ENCODE peak calls at places on chromosome 17, in seven cellular contexts. L, K, V, O, Z, R and J are unnamed samples.

GRCh38 chr17:39668141-39668924 is at the start of gene PNMT:
- DNase-seq in L (no peak), K (peak), V (peak), O (peak), Z (peak), R (peak), J (peak)

GRCh38 chr17:57902800-57903759 is 52.1 kb downstream of the CUEDC1 start:
- DNase-seq in L (peak), K (peak), V (peak), O (no peak), Z (peak), R (peak), J (no peak)

GRCh38 chr17:15921640-15922039 is 23.3 kb upstream of the ADORA2B start:
- DNase-seq in L (no peak), K (no peak), V (no peak), O (no peak), Z (no peak), R (no peak), J (no peak)

GRCh38 chr17:32461853-32462617 is 17.7 kb downstream of the PSMD11 start:
- DNase-seq in L (peak), K (peak), V (no peak), O (peak), Z (no peak), R (peak), J (peak)

GRCh38 chr17:62963296-62963695 is 2.7 kb upstream of the TANC2 start:
- DNase-seq in L (peak), K (peak), V (no peak), O (no peak), Z (no peak), R (peak), J (no peak)

GRCh38 chr17:79294459-79295071 is 219.9 kb downstream of the ENGASE start:
- DNase-seq in L (no peak), K (peak), V (peak), O (no peak), Z (peak), R (peak), J (peak)

GRCh38 chr17:78349831-78350631 is 9.8 kb downstream of the SOCS3 start:
- DNase-seq in L (no peak), K (no peak), V (no peak), O (no peak), Z (no peak), R (no peak), J (no peak)

GRCh38 chr17:39929657-39930407 is 2.3 kb downstream of the LRRC3C start:
- DNase-seq in L (peak), K (peak), V (no peak), O (no peak), Z (no peak), R (peak), J (no peak)

GRCh38 chr17:3843935-3844516 is 2.0 kb downstream of the NCBP3 start:
- DNase-seq in L (peak), K (peak), V (no peak), O (peak), Z (no peak), R (peak), J (peak)

GRCh38 chr17:45046536-45047125 is 4.8 kb downstream of the DCAKD start:
- DNase-seq in L (peak), K (peak), V (no peak), O (no peak), Z (no peak), R (no peak), J (no peak)

GRCh38 chr17:44767493-44767892 is 8.7 kb downstream of the ADAM11 start:
- DNase-seq in L (no peak), K (no peak), V (no peak), O (no peak), Z (no peak), R (no peak), J (no peak)

GRCh38 chr17:75487351-75488070 is 27.8 kb downstream of the CASKIN2 start:
- DNase-seq in L (no peak), K (no peak), V (peak), O (no peak), Z (no peak), R (no peak), J (no peak)

GRCh38 chr17:29572691-29573557 is 4.4 kb downstream of the TP53I13 start:
- DNase-seq in L (peak), K (peak), V (peak), O (peak), Z (peak), R (peak), J (peak)

GRCh38 chr17:3763777-3764170 is 37.2 kb downstream of the ITGAE start:
- DNase-seq in L (no peak), K (no peak), V (no peak), O (no peak), Z (no peak), R (no peak), J (no peak)

GRCh38 chr17:743139-743538 is 8.9 kb downstream of the GEMIN4 start:
- DNase-seq in L (no peak), K (no peak), V (no peak), O (no peak), Z (no peak), R (no peak), J (no peak)

GRCh38 chr17:12952012-12952411 is 65.8 kb downstream of the ELAC2 start:
- DNase-seq in L (no peak), K (no peak), V (no peak), O (no peak), Z (no peak), R (no peak), J (no peak)

GRCh38 chr17:5485270-5486205 is at the start of gene DERL2:
- DNase-seq in L (peak), K (peak), V (no peak), O (no peak), Z (no peak), R (peak), J (no peak)

GRCh38 chr17:21358682-21359482 is 17.3 kb upstream of the KCNJ12 start:
- DNase-seq in L (peak), K (no peak), V (no peak), O (no peak), Z (peak), R (no peak), J (no peak)

GRCh38 chr17:83203472-83204221 is 124.2 kb downstream of the METRNL start:
- DNase-seq in L (no peak), K (peak), V (peak), O (peak), Z (peak), R (no peak), J (no peak)

GRCh38 chr17:80132906-80133625 is 13.9 kb downstream of the EIF4A3 start:
- DNase-seq in L (no peak), K (no peak), V (no peak), O (no peak), Z (no peak), R (no peak), J (no peak)

GRCh38 chr17:3965123-3965800 is 1.0 kb upstream of the ATP2A3 start:
- DNase-seq in L (no peak), K (peak), V (no peak), O (peak), Z (peak), R (no peak), J (peak)

GRCh38 chr17:7476951-7477350 is 2.5 kb downstream of the ZBTB4 start:
- DNase-seq in L (no peak), K (no peak), V (no peak), O (no peak), Z (no peak), R (no peak), J (no peak)

GRCh38 chr17:7479139-7479388 is 367 bp downstream of the ZBTB4 start:
- DNase-seq in L (no peak), K (no peak), V (no peak), O (no peak), Z (no peak), R (no peak), J (no peak)

GRCh38 chr17:7478276-7479138 is 924 bp downstream of the ZBTB4 start:
- DNase-seq in L (peak), K (peak), V (peak), O (peak), Z (peak), R (peak), J (peak)

GRCh38 chr17:7477392-7478275 is 1.8 kb downstream of the ZBTB4 start:
- DNase-seq in L (peak), K (peak), V (peak), O (no peak), Z (no peak), R (peak), J (peak)

DNA sequence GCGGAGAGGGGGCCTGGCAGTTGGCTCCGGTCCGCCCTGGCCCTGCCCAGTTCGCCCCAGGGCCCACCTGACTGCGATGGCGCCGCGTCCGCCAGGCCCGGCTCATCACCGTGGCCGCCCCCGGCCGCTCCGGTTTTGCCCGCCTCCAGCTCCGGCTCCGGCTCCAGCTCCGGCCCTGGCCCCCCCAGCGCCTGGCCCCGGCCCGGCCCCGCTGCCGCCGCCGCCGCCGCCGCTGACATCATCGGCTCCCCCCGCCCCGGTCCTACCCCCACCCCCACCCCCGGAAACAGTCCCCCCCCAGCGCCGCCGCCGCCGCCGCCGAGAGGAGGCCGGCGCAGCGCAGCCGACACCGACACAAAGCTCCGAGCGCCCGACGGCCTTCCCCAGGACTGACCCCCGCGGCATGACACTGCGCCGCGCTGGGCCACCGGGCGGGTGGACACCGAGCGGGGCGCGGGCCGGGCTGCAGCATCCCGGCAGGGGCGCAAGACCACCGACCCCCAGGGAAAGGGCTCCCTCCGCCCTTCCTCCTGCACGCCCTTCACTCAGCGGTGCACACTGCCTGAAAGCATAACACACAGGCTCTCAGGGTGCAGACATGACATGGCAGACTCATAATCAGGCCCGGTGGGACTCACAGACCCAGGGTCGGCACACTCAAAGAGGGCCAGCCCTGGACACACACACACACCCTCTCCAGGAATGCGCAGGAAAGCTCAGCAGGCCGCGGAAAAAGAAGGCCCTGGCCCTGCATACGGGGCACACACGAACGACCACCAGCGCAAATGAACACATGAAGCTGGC is at the start of gene ZBTB4:
- DNase-seq in L (peak), K (peak), V (peak), O (peak), Z (peak), R (peak), J (peak)
- TF ChIP-seq CTCF in L (no peak), K (no peak), V (no peak), O (no peak), Z (no peak), R (no peak), J (no peak)

DNA sequence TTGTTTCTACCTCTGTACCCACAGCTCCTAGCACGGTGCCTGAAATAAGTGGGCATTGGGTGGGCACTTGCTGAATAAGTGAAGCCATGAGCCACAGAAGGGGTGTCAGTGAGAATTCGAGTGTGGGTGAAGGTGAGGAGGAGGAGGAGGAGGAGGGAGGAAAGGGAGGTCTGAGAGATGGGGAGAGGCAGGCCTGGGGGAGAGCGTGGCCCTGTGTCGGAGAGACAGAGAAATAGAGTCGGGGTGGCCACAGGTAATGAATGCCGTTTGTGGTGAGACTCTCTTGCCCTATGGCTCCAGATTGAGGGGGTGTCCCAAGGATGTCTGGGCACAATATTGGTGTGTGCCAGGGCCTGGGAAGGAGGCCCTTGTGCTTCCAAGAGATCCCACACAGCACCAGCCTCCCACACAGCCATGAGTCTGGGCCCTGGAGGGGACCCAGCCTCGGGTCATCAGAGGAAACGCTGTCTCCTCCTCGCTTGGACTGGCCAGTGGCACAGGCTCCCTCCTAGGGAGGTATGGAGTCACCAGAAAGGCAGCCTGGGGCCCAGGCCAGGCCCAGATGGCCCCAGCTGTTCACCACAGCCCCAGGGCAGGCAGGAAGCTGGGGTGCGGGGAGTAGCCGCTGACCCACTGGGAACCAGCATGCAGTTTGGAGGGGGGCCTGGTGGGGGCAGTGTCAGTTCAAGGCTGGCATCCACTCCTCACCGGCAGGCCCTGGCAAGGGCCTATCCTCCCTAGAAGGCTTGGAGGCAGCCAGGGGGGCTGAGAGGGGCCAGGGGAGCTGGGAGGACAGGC is 49.0 kb downstream of the SDK2 start:
- DNase-seq in L (no peak), K (peak), V (no peak), O (peak), Z (peak), R (no peak), J (peak)
- TF ChIP-seq CTCF in L (no peak), K (peak), V (peak), O (peak), Z (peak), R (peak), J (peak)

DNA sequence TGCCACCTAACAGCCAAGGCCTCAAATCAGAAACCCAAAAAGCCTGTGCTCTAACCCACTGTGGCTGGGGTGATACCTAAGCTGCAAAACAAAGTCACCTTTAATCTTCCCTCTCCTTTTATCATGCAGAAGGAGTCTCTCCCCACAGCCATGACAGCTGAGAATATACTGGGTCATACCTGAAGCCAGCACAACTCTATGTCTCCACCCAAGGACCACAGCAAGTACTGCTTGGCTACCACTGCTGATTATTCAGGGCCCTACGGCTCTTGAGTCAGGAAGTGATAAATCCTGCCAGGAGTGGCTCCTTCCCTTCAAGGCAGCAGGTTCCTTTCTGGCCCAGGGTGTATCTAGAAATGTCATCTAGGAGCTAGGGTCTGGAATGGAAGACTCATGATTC is 151.5 kb upstream of the TOM1L1 start:
- DNase-seq in L (no peak), K (no peak), V (no peak), O (peak), Z (no peak), R (no peak), J (no peak)
- TF ChIP-seq CTCF in L (no peak), K (no peak), V (no peak), O (peak), Z (no peak), R (no peak), J (no peak)

DNA sequence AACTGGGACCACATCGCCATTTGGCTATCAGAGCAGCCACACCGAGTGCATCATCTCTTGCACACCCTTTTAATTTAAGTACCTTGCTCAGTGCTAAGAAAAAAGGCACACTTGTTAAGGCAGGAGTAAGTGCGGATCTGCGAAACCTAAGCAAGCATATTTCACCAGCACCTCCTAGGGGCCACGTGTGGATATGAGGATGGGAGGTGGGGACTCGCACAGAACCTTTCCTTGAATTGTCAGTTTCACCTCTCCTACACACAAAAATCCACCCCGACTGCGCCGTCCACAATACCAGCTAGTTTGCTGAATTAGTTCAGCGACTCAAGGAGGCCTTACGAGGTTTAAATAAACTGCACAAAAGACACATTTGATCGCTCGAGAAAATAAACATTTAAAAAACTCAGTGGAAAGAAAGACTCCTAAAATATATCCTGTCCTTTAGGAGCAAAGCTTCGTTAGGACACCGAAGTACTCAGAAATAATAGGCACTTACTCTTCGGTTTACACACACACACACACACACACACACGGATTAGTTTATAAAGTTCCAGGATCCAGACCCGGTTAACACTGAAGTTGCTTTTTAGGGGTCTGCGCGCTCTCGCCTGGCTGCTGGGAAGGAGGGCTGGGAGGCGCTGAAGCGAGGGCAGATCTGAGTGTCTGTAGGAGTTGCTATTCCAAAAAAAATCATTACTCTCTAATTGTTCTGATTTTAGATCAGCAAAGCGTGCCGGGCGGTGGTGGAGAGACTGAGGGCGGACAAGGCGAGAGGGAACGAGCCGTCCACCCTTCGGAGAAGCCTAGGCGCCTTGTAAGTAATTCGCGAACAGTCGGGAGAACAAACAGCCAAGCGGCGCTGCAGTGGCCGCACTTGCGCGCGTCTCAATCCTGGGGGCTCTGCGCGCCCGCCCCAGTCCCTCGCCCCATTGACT is 1.0 kb upstream of the KCNJ2 start:
- DNase-seq in L (no peak), K (peak), V (peak), O (peak), Z (peak), R (peak), J (peak)
- TF ChIP-seq CTCF in L (peak), K (peak), V (peak), O (peak), Z (peak), R (peak), J (peak)

GRCh38 chr17:60161598-60162330 is 12.0 kb downstream of the CA4 start:
- DNase-seq in L (no peak), K (no peak), V (no peak), O (no peak), Z (no peak), R (no peak), J (peak)

GRCh38 chr17:60164164-60164563 is 14.4 kb downstream of the CA4 start:
- DNase-seq in L (no peak), K (no peak), V (no peak), O (no peak), Z (no peak), R (no peak), J (no peak)

GRCh38 chr17:60165223-60165622 is 15.4 kb downstream of the CA4 start:
- DNase-seq in L (no peak), K (no peak), V (no peak), O (no peak), Z (no peak), R (no peak), J (no peak)

GRCh38 chr17:60164697-60165096 is 14.9 kb downstream of the CA4 start:
- DNase-seq in L (no peak), K (no peak), V (no peak), O (no peak), Z (no peak), R (no peak), J (no peak)

GRCh38 chr17:60163108-60163784 is 13.5 kb downstream of the CA4 start:
- DNase-seq in L (no peak), K (no peak), V (no peak), O (peak), Z (peak), R (no peak), J (no peak)
- TF ChIP-seq CTCF in L (peak), K (no peak), V (no peak), O (peak), Z (no peak), R (no peak), J (no peak)

DNA sequence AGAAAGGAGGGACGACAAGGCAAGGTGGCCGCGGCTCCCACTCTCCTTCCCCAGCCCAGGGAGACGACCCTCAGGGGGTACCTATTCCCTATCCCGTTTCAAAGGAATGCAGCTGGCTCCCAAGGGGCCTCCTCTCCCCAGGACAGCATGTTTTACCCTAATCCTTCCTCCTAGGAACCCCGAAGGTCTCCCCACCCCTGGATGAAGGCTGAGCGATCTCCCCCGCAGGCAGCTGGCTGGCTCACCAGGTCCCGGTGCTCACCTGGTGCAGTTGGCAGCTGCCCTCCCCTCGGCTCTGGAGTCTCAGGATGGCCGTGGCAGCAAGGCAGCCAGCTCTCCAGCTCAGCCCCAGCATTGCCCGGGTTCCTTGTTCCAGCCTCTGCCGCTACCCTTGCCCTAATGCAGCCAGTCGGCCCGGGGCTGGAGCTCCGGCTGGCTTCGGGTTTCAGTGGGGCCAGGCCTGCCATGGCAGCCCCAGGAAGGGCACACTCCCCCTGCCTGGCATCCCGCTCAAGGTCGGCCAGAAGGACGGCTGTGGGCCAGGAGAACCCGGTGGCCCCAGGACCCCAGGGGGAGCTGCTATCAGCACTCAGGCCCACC is 4.6 kb downstream of the CLUH start:
- DNase-seq in L (no peak), K (no peak), V (peak), O (no peak), Z (no peak), R (no peak), J (no peak)
- TF ChIP-seq CTCF in L (no peak), K (no peak), V (no peak), O (no peak), Z (no peak), R (no peak), J (no peak)

GRCh38 chr17:81821603-81822311 is 11.3 kb downstream of the MCRIP1 start:
- DNase-seq in L (peak), K (peak), V (peak), O (peak), Z (peak), R (peak), J (peak)
- TF ChIP-seq CTCF in L (peak), K (peak), V (peak), O (peak), Z (peak), R (peak), J (peak)